ENCODE peak calls at places on chromosomes 12 and 14, in eight cellular contexts. R is Caco-2, B is GM23338, L is astrocyte, E is A673, D is ovary, F is mammary epithelial cell, I is cardiac muscle cell. W is an unnamed sample. For H3K4me1, the result is how much of the 10 kb centered on the place peaks cover.

GRCh38 chr12:57340104-57340503 is 89.1 kb upstream of the STAC3 start:
- DNase-seq in R (no peak), B (peak), I (peak), F (no peak), L (peak), D (peak), E (peak), W (peak)

GRCh38 chr12:89064151-89064550 is 288.1 kb downstream of the DUSP6 start:
- DNase-seq in R (no peak), L (no peak), D (no peak), B (no peak), I (no peak), F (peak), E (no peak), W (no peak)

GRCh38 chr14:96851694-96852381 is 54.7 kb downstream of the VRK1 start:
- DNase-seq in B (no peak), F (peak), D (no peak), I (no peak), L (no peak), E (no peak), R (no peak), W (no peak)

GRCh38 chr12:14910090-14910915 is 24.6 kb upstream of the MGP start:
- DNase-seq in I (peak), D (no peak), R (no peak), B (no peak), F (peak), L (peak), E (no peak), W (no peak)

GRCh38 chr12:45518516-45519235 is 210.8 kb upstream of the ARID2 start:
- DNase-seq in D (no peak), E (no peak), I (no peak), R (no peak), F (no peak), B (no peak), L (no peak), W (no peak)

GRCh38 chr14:77037338-77037782 is 8.9 kb upstream of the IRF2BPL start:
- DNase-seq in R (no peak), F (no peak), E (no peak), D (no peak), B (no peak), L (no peak), I (no peak), W (no peak)

GRCh38 chr14:33602396-33602795 is 348.5 kb downstream of the EGLN3 start:
- DNase-seq in I (no peak), E (no peak), R (no peak), L (peak), D (no peak), B (no peak), F (no peak), W (no peak)

GRCh38 chr12:92278378-92278828 is 132.8 kb upstream of the BTG1 start:
- DNase-seq in L (no peak), E (no peak), R (no peak), B (no peak), F (no peak), D (no peak), I (peak), W (peak)

GRCh38 chr14:63515240-63515639 is 27.9 kb downstream of the PPP2R5E start:
- DNase-seq in B (no peak), L (no peak), I (no peak), F (no peak), R (no peak), E (no peak), D (no peak), W (no peak)

GRCh38 chr12:11769723-11770514 is 120.4 kb downstream of the ETV6 start:
- DNase-seq in L (no peak), B (no peak), R (no peak), F (no peak), E (no peak), I (no peak), D (no peak), W (no peak)

GRCh38 chr12:107634530-107634929 is 51.1 kb upstream of the PWP1 start:
- DNase-seq in B (peak), R (no peak), L (no peak), I (no peak), E (no peak), F (no peak), D (no peak), W (no peak)

GRCh38 chr12:2683283-2684025 is 111.3 kb upstream of the FKBP4 start:
- DNase-seq in I (no peak), D (no peak), L (no peak), R (no peak), F (no peak), B (peak), E (no peak), W (no peak)

GRCh38 chr14:53613404-53614253 is 343.0 kb downstream of the BMP4 start:
- DNase-seq in E (no peak), L (peak), D (no peak), I (no peak), F (peak), R (peak), B (peak), W (no peak)

GRCh38 chr14:50396636-50397460 is at the start of gene CDKL1:
- DNase-seq in E (peak), L (peak), I (peak), D (peak), R (peak), F (peak), B (peak), W (peak)

GRCh38 chr12:1130164-1130563 is 139.1 kb downstream of the ERC1 start:
- DNase-seq in E (no peak), L (no peak), F (no peak), B (no peak), R (peak), D (no peak), I (no peak), W (no peak)

GRCh38 chr12:123139926-123140674 is 10.8 kb downstream of the PITPNM2 start:
- DNase-seq in E (no peak), F (peak), R (peak), I (peak), D (peak), L (peak), B (peak), W (peak)

GRCh38 chr12:28237423-28237822 is 47.2 kb downstream of the CCDC91 start:
- DNase-seq in F (no peak), B (peak), E (peak), I (no peak), R (peak), D (no peak), L (no peak), W (no peak)
- TF ChIP-seq CTCF in F (peak), B (peak), E (peak), I (peak), R (peak), D (no peak), L (no peak), W (no peak)

DNA sequence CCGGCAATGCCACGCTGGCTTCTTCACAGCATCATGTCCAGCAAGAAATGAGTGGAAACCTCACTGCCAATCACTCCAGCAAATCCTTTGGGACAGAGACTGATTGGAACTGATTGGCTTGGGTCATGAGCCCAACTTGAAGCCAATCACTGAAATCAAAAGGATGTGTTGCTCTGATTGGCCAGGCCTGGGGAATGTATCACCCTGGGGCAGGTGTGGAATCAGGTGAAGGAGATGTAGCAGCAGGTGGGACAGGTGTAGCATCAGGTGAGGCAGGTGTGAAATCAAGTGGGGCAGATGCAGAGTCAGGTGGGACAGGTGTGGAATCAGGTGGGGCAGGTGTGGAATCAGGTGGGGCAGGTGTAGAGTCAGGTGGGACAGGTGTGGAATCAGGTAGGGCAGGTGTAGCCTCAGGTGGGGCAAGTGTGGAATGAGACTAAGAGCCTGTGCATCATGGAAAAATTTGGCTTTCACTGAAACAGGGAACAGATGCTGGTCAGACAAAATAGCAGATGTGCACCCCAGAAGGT is 206.4 kb downstream of the SLC15A4 start:
- DNase-seq in L (no peak), E (no peak), R (no peak), I (no peak), F (no peak), B (no peak), D (no peak), W (no peak)
- H3K4me1 ChIP-seq in L (under half), E (under half), R (under half), I (under half), F (under half), B (under half), D (under half), W (under half)

DNA sequence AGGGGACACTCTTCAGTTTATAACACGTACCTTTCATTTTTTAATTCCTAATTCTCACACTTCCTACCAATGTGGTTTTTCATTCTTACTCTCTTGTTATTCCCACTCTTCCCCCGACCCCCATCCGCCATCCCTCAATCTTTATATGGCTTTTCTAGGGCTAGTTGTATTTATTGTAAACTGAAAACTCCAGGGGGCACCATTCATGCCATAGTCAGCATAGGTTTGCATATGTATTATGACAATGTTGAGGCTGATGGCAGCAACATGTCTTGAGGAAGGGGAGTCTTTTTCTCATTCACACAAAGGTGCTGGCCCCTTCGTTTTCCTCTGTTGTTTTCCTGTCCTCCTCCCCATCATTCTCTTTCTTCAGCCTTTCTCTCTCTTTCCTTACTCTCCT is 27.7 kb upstream of the LTA4H start:
- DNase-seq in L (no peak), I (peak), B (no peak), R (no peak), E (peak), F (no peak), D (no peak), W (no peak)
- TF ChIP-seq CTCF in L (peak), I (peak), B (no peak), R (no peak), E (peak), F (peak), D (no peak), W (no peak)

DNA sequence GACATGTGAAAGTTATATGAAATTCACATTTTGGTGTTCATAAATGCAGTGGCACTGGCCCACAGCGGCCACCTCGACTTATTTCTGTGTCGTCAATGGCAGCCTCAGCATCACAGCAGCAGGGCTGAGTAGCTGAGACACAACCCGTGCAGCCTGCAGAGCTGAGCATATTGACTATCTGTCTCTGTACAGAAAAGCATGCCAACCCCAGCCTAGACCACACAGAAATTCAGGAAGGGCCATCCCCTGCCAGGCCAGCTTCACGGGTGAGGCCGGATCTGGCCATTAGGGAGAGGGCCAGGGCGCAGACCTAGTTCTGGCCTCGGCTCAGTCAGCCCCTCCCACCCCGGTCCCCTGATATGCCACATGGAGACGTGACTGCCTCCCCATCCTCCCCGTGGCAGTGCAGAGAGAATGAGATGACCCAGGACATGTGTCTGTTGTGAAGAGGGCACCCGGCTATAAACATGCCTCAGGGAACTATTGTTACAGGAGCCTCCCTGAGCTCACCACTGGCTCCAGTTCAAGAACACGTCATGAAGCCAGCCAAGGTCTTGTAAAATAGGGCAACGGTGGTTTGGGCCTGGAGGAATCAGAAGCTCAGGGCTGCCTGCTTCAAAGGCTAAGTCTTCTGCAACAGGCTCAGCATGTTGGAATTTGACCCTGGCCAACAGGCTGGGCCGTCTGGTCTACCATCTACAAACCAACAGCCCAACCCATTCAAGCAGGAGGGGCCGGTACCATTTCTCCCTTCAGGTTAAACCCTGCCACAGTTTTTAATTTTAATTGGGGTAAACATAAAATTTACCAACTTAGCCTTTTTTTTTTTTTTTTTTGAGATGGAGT is 25.5 kb downstream of the SCARB1 start:
- DNase-seq in R (peak), E (peak), B (no peak), I (peak), F (peak), L (peak), D (peak), W (peak)
- H3K4me1 ChIP-seq in R (under half), E (under half), B (under half), I (under half), F (under half), L (under half), D (under half), W (under half)

GRCh38 chr12:8032242-8033152 is at the start of gene FOXJ2:
- DNase-seq in F (peak), I (peak), D (peak), R (peak), E (peak), L (peak), B (peak), W (peak)
- TF ChIP-seq CTCF in F (no peak), I (no peak), D (no peak), R (peak), E (peak), L (no peak), B (peak), W (no peak)

DNA sequence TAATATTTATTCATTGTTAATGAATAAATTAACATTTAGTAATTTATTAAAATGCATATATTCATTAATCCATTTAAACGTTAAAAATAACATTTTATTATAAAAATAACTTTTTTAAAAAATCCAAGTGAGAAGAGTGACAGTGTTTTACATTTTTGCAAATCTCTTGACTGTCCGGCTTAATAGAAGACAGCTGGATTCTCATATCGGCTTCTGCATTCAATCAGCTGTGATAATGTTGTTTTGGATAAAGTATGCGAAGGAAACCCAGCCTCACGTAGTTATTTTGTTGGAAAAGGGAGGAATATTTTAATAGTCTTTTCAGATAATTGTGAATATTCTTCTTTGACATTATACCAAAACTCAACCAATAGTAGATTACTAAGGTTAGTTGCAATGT is 276.6 kb downstream of the ZFP36L1 start:
- DNase-seq in R (no peak), B (no peak), E (no peak), D (no peak), I (no peak), L (no peak), F (no peak), W (no peak)
- H3K4me1 ChIP-seq in R (under half), B (under half), E (under half), D (under half), I (under half), L (under half), F (half or more), W (under half)

DNA sequence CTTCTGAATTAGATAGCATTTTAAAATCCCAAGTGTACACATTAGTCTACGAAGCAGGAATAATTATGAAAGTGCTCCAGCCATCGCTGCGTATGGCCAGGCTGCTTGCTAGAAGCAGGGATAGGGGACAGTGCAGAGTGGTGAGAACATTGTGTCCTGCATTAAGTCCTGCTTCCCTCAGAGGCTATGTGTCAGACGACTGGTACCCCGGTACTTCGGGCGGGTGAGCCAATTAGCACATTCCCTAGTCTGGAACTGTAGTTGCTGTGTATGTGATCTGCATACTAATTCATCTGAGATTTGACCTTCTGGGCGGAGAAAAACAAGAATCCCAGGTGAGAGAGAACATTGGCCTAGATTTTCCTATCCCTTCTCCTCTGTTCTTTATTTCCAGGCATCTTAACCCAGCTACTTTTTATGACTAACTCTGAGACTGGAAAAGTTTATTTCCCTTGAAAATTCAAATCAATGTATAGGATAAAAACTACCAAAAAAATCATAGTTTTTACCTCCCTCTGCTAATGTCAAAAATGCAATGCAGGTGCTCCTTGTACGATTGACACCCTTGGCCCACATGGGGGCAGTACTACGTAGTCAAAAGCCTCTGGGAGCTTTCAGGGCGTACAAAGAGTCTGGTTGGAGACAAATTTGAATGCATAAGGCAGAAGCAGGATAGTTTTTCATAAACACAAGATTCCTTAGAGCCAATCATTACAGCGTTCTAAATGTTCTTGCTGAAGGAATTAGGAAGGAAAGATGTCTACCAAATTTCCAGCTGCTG is 764.3 kb downstream of the NOVA1 start:
- DNase-seq in L (peak), E (peak), R (peak), I (peak), D (no peak), B (peak), F (no peak), W (peak)
- TF ChIP-seq CTCF in L (peak), E (peak), R (peak), I (peak), D (no peak), B (peak), F (no peak), W (no peak)

GRCh38 chr12:5051913-5052312 is 8.2 kb downstream of the KCNA5 start:
- DNase-seq in E (no peak), F (no peak), D (no peak), B (no peak), L (no peak), R (no peak), I (no peak), W (no peak)
- H3K4me1 ChIP-seq in E (under half), F (under half), D (under half), B (under half), L (under half), R (under half), I (under half), W (under half)

W was measured in uterus.